ENCODE peak calls at places on chromosome 9, in eight cellular contexts. T is neural crest cell, W is dorsolateral prefrontal cortex, E is uterus, B is RWPE1, G is fibroblast of mammary gland, R is psoas muscle, O is OCI-LY7. V is an unnamed sample.

GRCh38 chr9:27763831-27764230 is 190.6 kb upstream of the C9orf72 start:
- DNase-seq in E (no peak), T (no peak), O (no peak), W (no peak), R (no peak), B (no peak), G (no peak), V (no peak)

GRCh38 chr9:71652480-71652879 is 115.8 kb downstream of the CEMIP2 start:
- DNase-seq in E (no peak), O (no peak), R (no peak), B (no peak), T (no peak), W (no peak), G (no peak), V (no peak)

GRCh38 chr9:134365791-134366222 is 39.6 kb downstream of the RXRA start:
- DNase-seq in T (no peak), R (peak; percentile 84), W (peak; percentile 57), E (peak; percentile 81), G (peak; percentile 49), B (peak; percentile 95), O (no peak), V (no peak)

GRCh38 chr9:81522721-81523551 is 166.4 kb downstream of the TLE1 start:
- DNase-seq in W (no peak), R (no peak), G (peak; percentile 76), E (no peak), B (peak; percentile 60), O (peak; percentile 39), T (no peak), V (peak; percentile 16)

GRCh38 chr9:77457916-77458592 is 190.1 kb downstream of the GNA14 start:
- DNase-seq in B (peak; percentile 78), W (peak; percentile 68), E (peak; percentile 73), R (peak; percentile 34), G (peak; percentile 72), T (peak; percentile 62), O (peak; percentile 76), V (peak; percentile 74)

GRCh38 chr9:81103597-81104471 is 585.5 kb downstream of the TLE1 start:
- DNase-seq in W (no peak), O (no peak), B (peak; percentile 29), R (no peak), E (no peak), G (no peak), T (no peak), V (no peak)

GRCh38 chr9:2808105-2808504 is 35.8 kb downstream of the PUM3 start:
- DNase-seq in O (no peak), B (no peak), W (no peak), R (no peak), G (no peak), T (no peak), E (no peak), V (no peak)

GRCh38 chr9:7185612-7186011 is 427.8 kb downstream of the KDM4C start:
- DNase-seq in R (no peak), T (no peak), G (peak; percentile 83), B (peak; percentile 41), W (no peak), E (no peak), O (no peak), V (no peak)

GRCh38 chr9:37039065-37039464 is 5.0 kb upstream of the PAX5 start:
- DNase-seq in T (no peak), E (no peak), W (no peak), B (no peak), G (no peak), O (no peak), R (no peak), V (no peak)

GRCh38 chr9:132742821-132743311 is 72.6 kb downstream of the GTF3C4 start:
- DNase-seq in E (no peak), O (no peak), W (no peak), T (no peak), R (no peak), G (no peak), B (no peak), V (no peak)

GRCh38 chr9:2570615-2571479 is 50.7 kb upstream of the VLDLR start:
- DNase-seq in R (peak; percentile 93), E (peak; percentile 78), T (no peak), O (no peak), B (no peak), G (peak; percentile 79), W (no peak), V (peak; percentile 18)

GRCh38 chr9:122941560-122942234 is 877 bp downstream of the RABGAP1 start:
- DNase-seq in E (no peak), G (peak; percentile 67), B (peak; percentile 50), T (no peak), O (no peak), W (no peak), R (no peak), V (peak; percentile 25)

GRCh38 chr9:94804917-94805544 is 78.5 kb downstream of the AOPEP start:
- DNase-seq in W (no peak), O (peak; percentile 5), T (no peak), R (no peak), E (no peak), B (peak; percentile 55), G (no peak), V (no peak)

GRCh38 chr9:21997480-21997879 is 2.9 kb downstream of the CDKN2B-AS1 start:
- DNase-seq in R (no peak), E (no peak), W (no peak), G (no peak), T (no peak), O (no peak), B (no peak), V (no peak)

GRCh38 chr9:120439147-120439546 is 140.8 kb downstream of the CDK5RAP2 start:
- DNase-seq in G (peak; percentile 42), R (no peak), T (no peak), E (no peak), W (no peak), O (peak; percentile 25), B (peak; percentile 57), V (no peak)
- TF ChIP-seq CTCF in G (peak; percentile 61), R (peak; percentile 41), T (peak; percentile 56), E (no peak), W (peak; percentile 25), O (peak; percentile 68), B (peak; percentile 52), V (peak; percentile 5)

DNA sequence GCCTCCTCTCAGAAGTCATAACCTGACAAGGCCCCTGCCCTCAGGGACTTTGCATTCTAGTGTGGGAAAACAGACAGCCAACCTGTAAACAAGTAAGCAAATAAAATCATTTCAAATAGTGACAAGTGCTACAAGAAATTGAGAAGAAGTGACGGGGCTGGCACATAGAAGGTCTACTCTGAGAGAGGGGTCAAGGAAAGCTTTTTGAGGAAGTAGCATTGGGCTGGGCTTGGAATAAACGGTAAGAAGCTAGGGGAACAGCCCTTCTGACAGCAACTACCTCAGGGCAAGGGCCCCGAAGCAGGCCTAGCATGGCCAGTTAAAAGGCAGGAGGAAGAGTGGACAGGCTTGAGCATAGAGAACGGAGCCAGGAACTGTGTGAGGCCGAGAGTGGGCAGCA is 4.8 kb upstream of the SLC2A8 start:
- DNase-seq in W (no peak), B (no peak), G (no peak), R (no peak), T (no peak), O (no peak), E (no peak), V (no peak)
- TF ChIP-seq CTCF in W (no peak), B (no peak), G (no peak), R (no peak), T (no peak), O (no peak), E (no peak), V (no peak)

DNA sequence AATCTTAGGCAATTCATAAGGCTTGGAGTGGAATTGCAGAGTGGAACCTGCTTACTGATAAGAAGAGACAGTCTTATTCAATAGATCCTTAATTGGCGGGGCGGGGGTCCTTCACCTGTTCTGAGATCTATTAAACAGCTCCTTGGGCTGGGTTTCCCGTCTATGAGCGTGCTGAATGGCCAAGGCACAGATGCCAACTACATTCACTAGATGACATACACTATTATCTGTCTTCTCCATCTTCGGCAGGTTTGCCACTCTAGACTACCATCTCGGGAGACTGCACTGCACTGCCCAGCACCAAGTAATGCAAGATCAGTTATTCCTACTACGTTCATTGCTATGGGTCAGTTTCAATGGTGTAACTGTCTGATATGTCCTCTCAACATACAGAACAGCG is 81.5 kb downstream of the ACER2 start:
- DNase-seq in W (no peak), O (no peak), R (no peak), B (no peak), G (no peak), E (no peak), T (no peak), V (no peak)
- TF ChIP-seq CTCF in W (no peak), O (no peak), R (no peak), B (no peak), G (no peak), E (no peak), T (no peak), V (no peak)

GRCh38 chr9:34518110-34518616 is 4.6 kb downstream of the ENHO start:
- DNase-seq in E (no peak), W (no peak), T (no peak), R (no peak), G (no peak), B (no peak), O (no peak), V (no peak)

GRCh38 chr9:34518896-34519295 is 3.9 kb downstream of the ENHO start:
- DNase-seq in O (no peak), T (no peak), E (no peak), R (no peak), W (no peak), G (no peak), B (no peak), V (no peak)

GRCh38 chr9:34520505-34521385 is 2.0 kb downstream of the ENHO start:
- DNase-seq in B (no peak), E (no peak), W (no peak), G (no peak), O (no peak), R (no peak), T (no peak), V (no peak)

GRCh38 chr9:34520096-34520495 is 2.7 kb downstream of the ENHO start:
- DNase-seq in E (no peak), B (no peak), O (no peak), G (no peak), T (no peak), W (no peak), R (no peak), V (no peak)

GRCh38 chr9:34519321-34520020 is 3.3 kb downstream of the ENHO start:
- DNase-seq in E (no peak), T (no peak), W (no peak), G (no peak), B (no peak), O (no peak), R (no peak), V (no peak)
- TF ChIP-seq CTCF in E (no peak), T (no peak), W (no peak), G (no peak), B (no peak), O (peak; percentile 43), R (no peak), V (no peak)

GRCh38 chr9:33972698-33973097 is 76.0 kb downstream of the UBAP2 start:
- DNase-seq in T (no peak), G (no peak), E (no peak), O (no peak), B (no peak), R (no peak), W (no peak), V (no peak)
- TF ChIP-seq CTCF in T (no peak), G (no peak), E (no peak), O (no peak), B (no peak), R (no peak), W (no peak), V (no peak)